ENCODE peak calls at places on chromosome 17, in nine cellular contexts. L is A673; E is cardiac muscle cell; A is fibroblast of pulmonary artery; F is CD8-positive, alpha-beta T cell; N is right lobe of liver; S is left lung; X is HL-60; W is neural crest cell. U is an unnamed sample.

GRCh38 chr17:2090210-2090641 is 35.3 kb downstream of the HIC1 start:
- DNase-seq in L (no peak), E (no peak), A (no peak), F (no peak), N (no peak), S (no peak), X (no peak), W (no peak), U (no peak)

GRCh38 chr17:82879241-82879640 is 39.4 kb upstream of the ZNF750 start:
- DNase-seq in L (no peak), E (no peak), A (no peak), F (no peak), N (peak), S (peak), X (no peak), W (no peak), U (peak)

GRCh38 chr17:66915792-66916191 is 48.7 kb upstream of the CACNG4 start:
- DNase-seq in L (no peak), E (no peak), A (no peak), F (no peak), N (no peak), S (no peak), X (no peak), W (no peak), U (no peak)

GRCh38 chr17:43599835-43600234 is 53.7 kb upstream of the ETV4 start:
- DNase-seq in L (peak), E (peak), A (peak), F (no peak), N (no peak), S (no peak), X (peak), W (no peak), U (no peak)

GRCh38 chr17:48486557-48486956 is 44.3 kb downstream of the HOXB1 start:
- DNase-seq in L (no peak), E (peak), A (peak), F (no peak), N (no peak), S (no peak), X (no peak), W (no peak), U (no peak)

GRCh38 chr17:2689411-2690164 is 22.0 kb downstream of the CLUH start:
- DNase-seq in L (no peak), E (no peak), A (no peak), F (peak), N (no peak), S (peak), X (no peak), W (no peak), U (no peak)

GRCh38 chr17:2853111-2853721 is 57.0 kb downstream of the RAP1GAP2 start:
- DNase-seq in L (no peak), E (peak), A (peak), F (peak), N (peak), S (peak), X (no peak), W (no peak), U (peak)

GRCh38 chr17:43720311-43721060 is 38.1 kb downstream of the SOST start:
- DNase-seq in L (peak), E (peak), A (peak), F (peak), N (peak), S (peak), X (peak), W (peak), U (peak)

GRCh38 chr17:62187681-62188080 is 122.6 kb upstream of the MED13 start:
- DNase-seq in L (no peak), E (peak), A (peak), F (no peak), N (no peak), S (no peak), X (no peak), W (no peak), U (no peak)

GRCh38 chr17:75812096-75813001 is 27.7 kb downstream of the UNK start:
- DNase-seq in L (no peak), E (no peak), A (no peak), F (no peak), N (peak), S (peak), X (no peak), W (no peak), U (no peak)

DNA sequence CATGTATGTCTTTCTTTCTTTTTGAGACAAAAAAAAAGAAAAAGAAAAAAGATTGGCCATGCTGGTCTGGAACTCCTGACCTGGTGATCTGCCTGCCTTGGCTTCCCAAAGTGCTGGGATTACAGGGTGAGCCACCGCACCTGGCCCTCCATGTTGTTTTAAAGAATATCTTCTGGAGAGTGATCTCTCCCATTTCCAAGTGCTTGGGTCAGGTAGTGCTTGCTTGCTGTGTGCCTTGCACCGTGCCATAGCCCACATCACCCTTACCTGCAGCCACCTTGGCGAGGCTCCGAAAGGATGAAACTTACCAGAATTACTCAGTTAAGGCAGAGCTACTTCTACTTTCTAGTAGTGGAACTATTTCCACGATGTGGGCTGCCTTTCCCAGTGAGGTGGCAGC is 19.0 kb upstream of the KDM6B start:
- DNase-seq in L (no peak), E (no peak), A (no peak), F (no peak), N (no peak), S (no peak), X (no peak), W (no peak), U (no peak)
- TF ChIP-seq CTCF in L (no peak), E (no peak), A (no peak), F (no peak), N (no peak), S (no peak), X (no peak), W (no peak), U (no peak)

GRCh38 chr17:36460265-36460937 is 26.1 kb upstream of the ZNHIT3 start:
- DNase-seq in L (no peak), E (no peak), A (no peak), F (no peak), N (no peak), S (no peak), X (no peak), W (no peak), U (no peak)

GRCh38 chr17:36459601-36460000 is 26.9 kb upstream of the ZNHIT3 start:
- DNase-seq in L (no peak), E (no peak), A (no peak), F (no peak), N (no peak), S (no peak), X (no peak), W (no peak), U (no peak)

GRCh38 chr17:36461330-36462110 is 25.0 kb upstream of the ZNHIT3 start:
- DNase-seq in L (no peak), E (no peak), A (no peak), F (no peak), N (no peak), S (no peak), X (no peak), W (no peak), U (no peak)

GRCh38 chr17:36464765-36465088 is 21.8 kb upstream of the ZNHIT3 start:
- DNase-seq in L (no peak), E (no peak), A (no peak), F (no peak), N (no peak), S (no peak), X (no peak), W (no peak), U (no peak)

DNA sequence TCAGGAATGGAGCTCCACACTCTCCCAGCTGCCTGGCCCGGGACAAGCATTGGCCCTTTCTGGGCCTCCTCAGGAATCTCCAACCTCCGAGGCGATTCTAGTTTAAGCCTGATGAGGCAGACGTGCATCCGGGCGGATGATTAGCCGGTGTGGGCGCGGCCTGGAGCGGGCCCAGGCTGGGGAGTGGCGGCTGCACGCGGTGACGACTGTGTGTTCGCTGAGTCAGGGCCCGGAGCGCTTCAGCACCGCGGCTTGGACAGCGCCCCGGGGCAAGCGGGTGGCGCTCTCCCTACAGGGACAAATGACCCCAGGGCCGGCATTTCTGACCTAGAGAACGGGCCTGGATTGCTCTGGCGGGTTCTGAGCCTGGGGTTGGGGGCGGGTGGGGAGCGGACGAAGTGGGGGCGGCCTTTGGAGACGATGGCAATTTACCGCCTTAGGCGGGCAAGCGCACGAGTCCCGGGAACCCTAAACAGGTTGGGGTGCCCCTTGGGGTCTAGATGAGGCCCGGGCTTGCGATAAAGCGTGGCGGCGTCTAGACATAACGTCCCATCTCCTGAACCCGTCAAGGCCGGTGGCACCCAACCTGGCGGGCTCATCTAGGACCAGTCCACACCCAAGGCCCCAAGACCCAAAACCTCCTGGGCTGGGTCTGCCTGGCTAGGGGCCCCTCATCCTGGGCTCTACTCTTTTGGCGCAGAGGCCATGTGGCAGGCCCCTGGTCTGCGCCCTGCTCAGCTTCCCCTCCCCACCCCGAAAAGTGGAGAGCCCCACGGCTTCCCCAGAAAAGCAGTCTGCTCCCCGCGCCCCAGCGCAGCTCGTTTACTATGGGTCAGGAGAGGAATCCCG is 22.3 kb upstream of the ZNHIT3 start:
- DNase-seq in L (peak), E (peak), A (peak), F (peak), N (peak), S (no peak), X (peak), W (peak), U (no peak)
- TF ChIP-seq CTCF in L (no peak), E (peak), A (no peak), F (no peak), N (no peak), S (no peak), X (no peak), W (peak), U (no peak)

GRCh38 chr17:28819582-28819981 is 23.0 kb downstream of the FAM222B start:
- DNase-seq in L (no peak), E (no peak), A (no peak), F (no peak), N (no peak), S (no peak), X (no peak), W (no peak), U (no peak)

GRCh38 chr17:28816540-28816939 is 26.1 kb downstream of the FAM222B start:
- DNase-seq in L (no peak), E (no peak), A (no peak), F (no peak), N (no peak), S (no peak), X (no peak), W (no peak), U (no peak)

GRCh38 chr17:28812980-28813377 is 29.6 kb downstream of the FAM222B start:
- DNase-seq in L (no peak), E (no peak), A (peak), F (no peak), N (no peak), S (no peak), X (no peak), W (no peak), U (no peak)

GRCh38 chr17:28818705-28819295 is 23.8 kb downstream of the FAM222B start:
- DNase-seq in L (no peak), E (peak), A (no peak), F (no peak), N (no peak), S (no peak), X (no peak), W (no peak), U (no peak)
- TF ChIP-seq CTCF in L (no peak), E (no peak), A (no peak), F (no peak), N (no peak), S (no peak), X (no peak), W (no peak), U (no peak)

DNA sequence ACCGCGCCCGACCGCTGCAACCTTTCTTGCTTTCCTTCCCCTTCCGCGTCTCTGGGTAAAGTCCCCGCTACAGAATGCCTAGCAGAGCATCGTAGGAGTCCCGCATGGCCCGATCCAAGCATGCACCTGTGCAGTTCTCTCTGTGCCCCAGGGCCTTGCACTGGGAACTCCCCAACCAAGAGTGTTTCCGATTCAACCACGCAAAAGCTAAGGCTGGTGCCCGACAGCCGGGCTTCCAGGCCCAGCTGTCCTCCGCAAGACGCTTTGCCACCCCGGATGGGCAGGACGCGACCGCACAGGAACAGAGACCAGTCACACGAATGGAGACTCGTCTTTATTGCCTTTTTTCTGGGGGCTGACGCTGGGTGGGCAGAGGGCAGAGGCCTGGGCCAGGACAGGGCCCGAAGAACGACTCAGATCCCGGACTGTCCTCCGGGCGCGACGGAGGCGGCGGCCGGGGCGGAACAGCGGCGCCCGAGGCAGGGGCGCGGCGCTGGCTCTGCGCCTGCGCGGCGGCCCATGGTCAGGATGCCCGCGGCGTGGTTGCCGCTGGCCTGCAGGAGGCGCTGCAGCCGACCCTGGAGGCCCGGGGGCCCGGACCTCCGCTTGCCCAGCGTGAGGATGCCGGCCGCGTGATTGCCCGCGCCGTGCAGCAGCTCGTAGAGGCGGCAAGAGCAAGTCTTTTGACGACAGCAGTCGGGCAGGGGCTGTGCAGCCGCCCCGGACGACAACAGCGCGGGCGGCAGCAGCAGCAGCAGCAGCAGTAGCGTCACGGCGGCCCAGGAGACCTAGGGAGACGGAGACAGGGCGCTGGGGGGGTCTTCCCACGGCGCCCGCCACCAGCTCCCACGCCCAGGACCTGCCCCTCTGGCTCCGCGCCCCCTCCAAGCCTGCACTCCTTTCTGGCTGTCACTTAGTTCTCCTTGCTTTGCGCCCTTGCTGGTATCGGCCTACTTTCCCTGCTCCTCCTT is 1.2 kb downstream of the HCRT start:
- DNase-seq in L (peak), E (peak), A (peak), F (peak), N (peak), S (peak), X (peak), W (peak), U (peak)
- TF ChIP-seq CTCF in L (peak), E (peak), A (peak), F (peak), N (peak), S (peak), X (peak), W (peak), U (peak)

DNA sequence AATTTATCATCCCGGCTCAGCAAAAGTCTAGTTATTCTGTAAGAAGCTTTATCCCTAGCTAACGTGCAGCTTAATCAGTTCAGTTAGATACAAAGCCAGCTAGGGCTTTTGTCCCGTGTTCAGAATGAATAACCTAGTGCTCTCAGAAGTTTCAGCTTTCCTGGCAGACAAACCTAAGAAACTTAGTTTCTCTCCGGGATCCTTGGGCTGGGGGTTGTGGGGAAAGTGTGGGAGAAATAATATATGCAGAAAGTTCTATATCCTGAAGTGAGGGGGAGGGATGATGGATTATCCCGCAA is 475.7 kb upstream of the CCL2 start:
- DNase-seq in L (no peak), E (no peak), A (no peak), F (no peak), N (no peak), S (no peak), X (no peak), W (no peak), U (no peak)
- TF ChIP-seq CTCF in L (no peak), E (no peak), A (no peak), F (peak), N (no peak), S (no peak), X (no peak), W (peak), U (peak)

DNA sequence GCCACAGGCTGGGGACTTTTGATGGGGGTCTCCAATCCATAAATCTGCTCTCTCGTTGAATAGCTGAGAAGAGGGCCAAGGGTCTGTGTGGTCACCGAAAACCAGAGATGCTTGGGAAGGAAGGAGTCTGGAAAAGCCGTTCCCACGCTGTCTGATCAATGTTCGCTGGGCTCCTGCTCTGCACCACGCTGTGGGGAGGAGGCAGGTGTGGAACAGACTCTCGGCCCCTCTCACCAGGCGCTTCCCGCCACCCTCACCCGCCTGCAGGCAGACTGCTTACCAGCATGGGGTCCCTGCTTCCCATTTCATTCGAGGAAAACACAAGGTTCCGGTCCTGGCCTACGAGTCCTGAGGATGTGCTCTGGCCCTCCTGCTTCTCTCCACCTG is 702 bp upstream of the ALDH3A1 start:
- DNase-seq in L (no peak), E (no peak), A (no peak), F (no peak), N (no peak), S (no peak), X (no peak), W (no peak), U (no peak)
- TF ChIP-seq CTCF in L (no peak), E (no peak), A (no peak), F (no peak), N (no peak), S (no peak), X (no peak), W (no peak), U (no peak)

GRCh38 chr17:46876353-46876887 is 25.0 kb downstream of the WNT9B start:
- DNase-seq in L (no peak), E (no peak), A (no peak), F (no peak), N (peak), S (no peak), X (no peak), W (no peak), U (no peak)
- TF ChIP-seq CTCF in L (no peak), E (peak), A (peak), F (no peak), N (peak), S (no peak), X (no peak), W (peak), U (no peak)

GRCh38 chr17:12642034-12642433 is 23.7 kb upstream of the MYOCD start:
- DNase-seq in L (no peak), E (no peak), A (no peak), F (no peak), N (no peak), S (no peak), X (no peak), W (no peak), U (no peak)

GRCh38 chr17:12637015-12637414 is 28.7 kb upstream of the MYOCD start:
- DNase-seq in L (peak), E (peak), A (peak), F (no peak), N (no peak), S (no peak), X (no peak), W (no peak), U (no peak)

GRCh38 chr17:12634789-12635414 is 30.8 kb upstream of the MYOCD start:
- DNase-seq in L (no peak), E (peak), A (peak), F (no peak), N (no peak), S (no peak), X (no peak), W (no peak), U (no peak)

GRCh38 chr17:12640364-12640763 is 25.3 kb upstream of the MYOCD start:
- DNase-seq in L (no peak), E (no peak), A (no peak), F (no peak), N (no peak), S (no peak), X (no peak), W (no peak), U (no peak)

GRCh38 chr17:12637745-12638651 is 27.7 kb upstream of the MYOCD start:
- DNase-seq in L (no peak), E (no peak), A (no peak), F (no peak), N (no peak), S (no peak), X (no peak), W (no peak), U (no peak)
- TF ChIP-seq CTCF in L (no peak), E (no peak), A (no peak), F (no peak), N (no peak), S (no peak), X (no peak), W (no peak), U (no peak)

GRCh38 chr17:60410001-60410400 is 12.3 kb upstream of the CHCT1 start:
- DNase-seq in L (no peak), E (no peak), A (no peak), F (no peak), N (no peak), S (no peak), X (no peak), W (no peak), U (no peak)
- TF ChIP-seq CTCF in L (no peak), E (no peak), A (no peak), F (no peak), N (no peak), S (no peak), X (no peak), W (no peak), U (no peak)

U was measured in CD14-positive monocyte.